ENCODE peak calls at places on chromosomes 2 and 18, in nine cellular contexts. C is glutamatergic neuron, Z is mammary epithelial cell, X is MM.1S, B is lower lobe of right lung, G is cardiac fibroblast, O is keratinocyte, U is choroid plexus epithelial cell, W is B cell. A is an unnamed sample.

GRCh38 chr2:168633200-168633599 is 169.2 kb upstream of the NOSTRIN start:
- DNase-seq in U (peak), B (no peak), O (no peak), G (peak), X (no peak), W (no peak), C (no peak), Z (no peak), A (no peak)

GRCh38 chr2:9781252-9781651 is 62.0 kb upstream of the TAF1B start:
- DNase-seq in G (peak), U (no peak), X (no peak), W (no peak), Z (peak), C (no peak), O (peak), B (peak), A (no peak)

GRCh38 chr2:177929662-177930522 is 142.7 kb downstream of the PDE11A start:
- DNase-seq in B (no peak), Z (no peak), U (no peak), X (no peak), O (no peak), G (no peak), W (no peak), C (no peak), A (no peak)

GRCh38 chr2:234917245-234917975 is 34.4 kb upstream of the SH3BP4 start:
- DNase-seq in X (no peak), B (no peak), O (no peak), U (peak), Z (no peak), G (peak), W (no peak), C (no peak), A (peak)

GRCh38 chr2:181741756-181742155 is 61.4 kb upstream of the NEUROD1 start:
- DNase-seq in W (no peak), X (no peak), B (no peak), G (no peak), U (peak), O (peak), C (no peak), Z (peak), A (peak)

GRCh38 chr2:143422681-143423080 is 293.5 kb downstream of the ARHGAP15 start:
- DNase-seq in X (no peak), W (peak), B (no peak), Z (no peak), G (no peak), O (no peak), C (no peak), U (no peak), A (no peak)

GRCh38 chr2:229851870-229852269 is 69.9 kb downstream of the TRIP12 start:
- DNase-seq in B (no peak), X (no peak), G (no peak), U (no peak), Z (no peak), C (no peak), O (no peak), W (no peak), A (no peak)

GRCh38 chr18:77709107-77709506 is 459.5 kb downstream of the GALR1 start:
- DNase-seq in C (no peak), B (no peak), Z (no peak), W (no peak), O (no peak), X (no peak), G (no peak), U (no peak), A (no peak)

GRCh38 chr18:295756-296155 is 27.9 kb upstream of the THOC1 start:
- DNase-seq in G (peak), B (no peak), C (no peak), O (no peak), Z (no peak), U (peak), W (no peak), X (no peak), A (peak)

GRCh38 chr2:11534078-11534745 is 367 bp downstream of the GREB1 start:
- DNase-seq in Z (no peak), C (no peak), U (no peak), O (no peak), W (no peak), X (no peak), B (no peak), G (no peak), A (no peak)

GRCh38 chr2:20615466-20616241 is 35.2 kb downstream of the HS1BP3 start:
- DNase-seq in G (no peak), U (no peak), Z (no peak), X (no peak), W (no peak), O (no peak), B (peak), C (peak), A (no peak)

GRCh38 chr2:152766908-152767307 is 48.5 kb downstream of the ARL6IP6 start:
- DNase-seq in U (peak), C (no peak), O (no peak), Z (no peak), G (peak), X (no peak), B (no peak), W (no peak), A (peak)

GRCh38 chr2:70956141-70956540 is 20.4 kb downstream of the ATP6V1B1 start:
- DNase-seq in X (no peak), Z (no peak), W (no peak), U (no peak), B (no peak), C (no peak), G (no peak), O (no peak), A (no peak)

GRCh38 chr2:191556463-191556862 is 121.5 kb upstream of the NABP1 start:
- DNase-seq in C (no peak), Z (no peak), X (no peak), U (no peak), G (no peak), W (no peak), O (no peak), B (no peak), A (no peak)

GRCh38 chr2:110773470-110773921 is 41.1 kb downstream of the ACOXL start:
- DNase-seq in O (no peak), U (no peak), Z (no peak), G (peak), C (no peak), B (no peak), X (no peak), W (no peak), A (peak)

GRCh38 chr18:74929110-74929509 is 279.8 kb downstream of the PTGR3 start:
- DNase-seq in Z (no peak), W (no peak), X (no peak), G (no peak), B (no peak), C (no peak), U (no peak), O (no peak), A (no peak)

GRCh38 chr18:834086-834720 is 22.2 kb upstream of the YES1 start:
- DNase-seq in X (no peak), U (no peak), C (no peak), B (no peak), Z (no peak), O (no peak), G (no peak), W (no peak), A (no peak)

GRCh38 chr2:68357608-68358337 is 7.3 kb upstream of the PLEK start:
- DNase-seq in Z (peak), C (peak), B (no peak), W (peak), G (peak), O (no peak), U (peak), X (peak), A (peak)

GRCh38 chr2:68362069-68362468 is 3.0 kb upstream of the PLEK start:
- DNase-seq in Z (peak), U (peak), O (peak), W (peak), C (peak), B (peak), G (peak), X (peak), A (peak)

GRCh38 chr2:68362749-68363148 is 2.3 kb upstream of the PLEK start:
- DNase-seq in W (peak), Z (no peak), B (no peak), G (no peak), U (no peak), O (no peak), C (no peak), X (no peak), A (no peak)

GRCh38 chr2:68356599-68357239 is 8.4 kb upstream of the PLEK start:
- DNase-seq in G (no peak), C (no peak), W (no peak), Z (no peak), X (no peak), B (no peak), U (no peak), O (no peak), A (no peak)

GRCh38 chr2:68359889-68360288 is 5.2 kb upstream of the PLEK start:
- DNase-seq in B (no peak), U (no peak), Z (no peak), O (no peak), X (no peak), W (no peak), C (no peak), G (no peak), A (no peak)
- TF ChIP-seq CTCF in B (no peak), U (peak), Z (no peak), O (no peak), X (peak), W (peak), C (peak), G (no peak), A (peak)

GRCh38 chr2:207258191-207258991 is 92.6 kb upstream of the KLF7 start:
- DNase-seq in O (peak), C (peak), G (peak), B (peak), W (no peak), Z (peak), X (no peak), U (peak), A (peak)
- TF ChIP-seq CTCF in O (no peak), C (no peak), G (no peak), B (no peak), W (no peak), Z (no peak), X (no peak), U (peak), A (peak)

GRCh38 chr2:676647-677055 is 555 bp downstream of the TMEM18 start:
- DNase-seq in Z (peak), G (peak), U (peak), B (peak), W (peak), X (peak), O (peak), C (peak), A (peak)

GRCh38 chr2:678964-679363 is 1.8 kb upstream of the TMEM18 start:
- DNase-seq in C (no peak), W (no peak), U (no peak), X (no peak), O (no peak), B (no peak), G (no peak), Z (no peak), A (no peak)

GRCh38 chr2:675982-676646 is 1.1 kb downstream of the TMEM18 start:
- DNase-seq in O (peak), W (no peak), U (peak), X (peak), C (peak), B (no peak), Z (peak), G (peak), A (peak)

GRCh38 chr2:675460-675859 is 1.7 kb downstream of the TMEM18 start:
- DNase-seq in U (peak), O (no peak), X (no peak), Z (no peak), B (no peak), G (peak), C (no peak), W (no peak), A (no peak)

DNA sequence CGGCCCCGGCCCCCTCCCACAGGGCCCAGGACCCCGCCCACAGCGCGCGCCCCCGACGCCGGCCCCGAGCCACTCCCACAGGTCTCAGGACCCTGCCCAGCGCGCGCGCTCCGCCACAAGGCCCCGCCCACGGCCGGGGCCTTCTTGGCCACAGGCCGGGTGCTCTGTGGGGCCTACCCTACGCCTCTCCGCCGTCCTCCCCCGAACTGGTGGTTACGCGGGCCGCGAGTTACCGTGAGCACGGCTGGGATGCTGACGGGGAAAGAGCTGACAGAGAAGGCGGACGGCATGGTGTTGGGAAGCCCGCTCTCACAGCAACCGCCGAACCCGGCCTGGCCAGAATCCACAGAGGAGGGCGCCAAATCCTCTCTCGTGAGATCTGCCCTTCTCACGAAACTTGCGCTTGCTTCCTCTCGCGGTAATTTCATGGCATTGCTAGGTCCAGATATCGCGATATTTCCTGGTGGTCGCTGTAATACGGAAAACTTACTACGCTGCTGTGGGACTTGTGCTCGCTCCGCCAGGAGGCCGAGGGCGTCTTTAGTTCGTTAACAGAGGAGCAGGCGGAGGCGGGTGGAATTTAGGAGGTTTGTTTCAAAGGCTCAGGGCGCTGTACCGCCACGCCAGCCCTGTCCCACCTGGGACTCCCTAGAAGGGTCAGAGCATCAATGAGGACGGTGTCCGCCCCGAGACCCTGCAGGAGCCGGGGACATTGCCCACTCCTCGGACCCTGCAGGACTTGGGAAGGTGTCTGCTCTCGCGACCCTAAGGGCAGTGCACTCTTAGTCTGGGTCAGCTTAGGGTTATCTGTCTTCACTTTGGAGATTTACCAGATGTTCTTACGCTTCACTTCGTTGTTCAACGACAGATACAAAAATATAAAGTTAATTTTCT is at the start of gene TMEM18:
- DNase-seq in W (peak), B (peak), Z (peak), U (peak), C (peak), X (peak), O (peak), G (peak), A (peak)
- TF ChIP-seq CTCF in W (peak), B (peak), Z (peak), U (peak), C (peak), X (peak), O (peak), G (peak), A (peak)

GRCh38 chr2:209673811-209674210 is 97.8 kb upstream of the UNC80 start:
- DNase-seq in G (no peak), C (no peak), O (no peak), W (no peak), Z (no peak), B (no peak), U (no peak), X (no peak), A (no peak)
- TF ChIP-seq CTCF in G (no peak), C (no peak), O (no peak), W (no peak), Z (no peak), B (no peak), U (no peak), X (no peak), A (no peak)

GRCh38 chr2:194166818-194167217 is 1490.2 kb upstream of the SLC39A10 start:
- DNase-seq in B (no peak), C (peak), U (peak), O (no peak), G (peak), X (peak), Z (peak), W (peak), A (peak)
- TF ChIP-seq CTCF in B (peak), C (peak), U (peak), O (peak), G (peak), X (peak), Z (peak), W (peak), A (peak)

GRCh38 chr2:94869552-94870391 is 1.5 kb upstream of the TEKT4 start:
- DNase-seq in Z (no peak), O (no peak), X (no peak), C (no peak), B (peak), U (no peak), G (no peak), W (no peak), A (no peak)

GRCh38 chr2:94869131-94869530 is 2.1 kb upstream of the TEKT4 start:
- DNase-seq in B (no peak), G (no peak), U (no peak), C (no peak), W (no peak), Z (no peak), O (no peak), X (no peak), A (no peak)

GRCh38 chr2:94871226-94872087 is at the start of gene TEKT4:
- DNase-seq in G (no peak), C (peak), X (no peak), W (no peak), B (peak), U (no peak), Z (no peak), O (no peak), A (no peak)

GRCh38 chr2:94872088-94872618 is 923 bp downstream of the TEKT4 start:
- DNase-seq in U (no peak), Z (no peak), G (no peak), W (no peak), O (no peak), C (peak), X (no peak), B (no peak), A (no peak)

DNA sequence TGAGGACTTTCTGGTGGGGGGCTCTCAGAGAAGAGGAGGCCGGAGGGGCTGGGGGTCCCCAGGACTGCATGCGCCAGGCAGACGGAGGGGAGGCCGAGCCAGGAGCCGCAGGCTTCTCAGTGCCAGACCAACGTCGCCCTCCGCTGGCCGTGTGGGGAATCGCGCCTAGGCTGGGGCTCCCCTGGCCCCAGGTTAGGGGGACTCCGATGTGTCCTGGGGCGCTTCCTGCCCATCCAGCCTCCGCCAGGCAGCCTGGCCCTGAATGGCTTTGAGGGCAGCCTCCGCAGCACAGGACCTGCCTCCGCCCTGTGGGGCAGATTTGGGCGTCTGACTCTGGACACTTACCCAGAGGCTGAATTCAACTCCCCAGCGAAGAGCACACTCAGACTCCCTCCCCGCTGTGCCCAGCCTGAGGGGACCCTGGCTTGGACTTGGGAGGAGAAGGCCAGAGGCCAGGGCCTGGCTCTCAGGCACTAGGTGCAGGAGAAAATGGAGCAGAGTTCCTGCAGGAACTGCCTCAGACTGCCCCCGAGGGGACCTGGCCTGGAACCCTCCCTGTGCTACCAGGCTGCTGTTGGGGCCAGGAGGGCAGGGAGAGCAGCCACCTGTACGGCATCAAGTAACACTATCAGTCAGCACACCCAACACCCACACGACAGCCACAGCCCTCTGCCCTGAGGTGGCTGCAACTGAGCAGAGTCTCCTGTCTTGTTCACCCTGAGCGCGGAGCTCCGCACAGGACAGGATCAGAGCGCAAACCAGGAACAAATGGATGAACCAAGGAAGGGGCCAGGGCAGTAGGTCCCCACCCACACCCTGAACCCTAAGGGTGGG is 621 bp upstream of the TEKT4 start:
- DNase-seq in C (peak), Z (no peak), O (no peak), B (peak), G (no peak), U (no peak), W (no peak), X (peak), A (no peak)
- TF ChIP-seq CTCF in C (peak), Z (peak), O (peak), B (peak), G (peak), U (peak), W (no peak), X (peak), A (peak)